ENCODE peak calls at places on chromosomes 2 and 18, in seven cellular contexts. I is GM12891, L is K562, S is GM12878, F is H1, O is SK-N-SH, N is HepG2. E is an unnamed sample.

GRCh38 chr18:54805571-54806334 is 22.5 kb upstream of the RAB27B start:
- DNase-seq in N (peak; percentile 2), S (no peak), L (peak; percentile 5), F (no peak), I (no peak), O (peak; percentile 62), E (no peak)

GRCh38 chr2:99636432-99637034 is 146.7 kb upstream of the REV1 start:
- DNase-seq in L (no peak), I (no peak), N (no peak), F (no peak), S (no peak), O (peak; percentile 91), E (no peak)

GRCh38 chr2:86378469-86378868 is 41.0 kb upstream of the REEP1 start:
- DNase-seq in I (no peak), O (no peak), L (no peak), S (no peak), N (no peak), F (no peak), E (no peak)

GRCh38 chr2:177989029-177989885 is 83.3 kb downstream of the PDE11A start:
- DNase-seq in I (no peak), S (no peak), O (no peak), N (no peak), F (no peak), L (no peak), E (no peak)

GRCh38 chr2:64846175-64846574 is 143.0 kb upstream of the SLC1A4 start:
- DNase-seq in F (no peak), N (no peak), I (no peak), S (no peak), O (no peak), L (no peak), E (no peak)

GRCh38 chr18:31248783-31249521 is 69.0 kb upstream of the DSG1 start:
- DNase-seq in S (no peak), O (no peak), N (no peak), L (no peak), I (no peak), F (no peak), E (no peak)

GRCh38 chr2:68791914-68792313 is 57.3 kb downstream of the ARHGAP25 start:
- DNase-seq in L (no peak), S (no peak), O (no peak), N (no peak), F (no peak), I (no peak), E (no peak)

GRCh38 chr2:170739048-170739447 is 23.9 kb downstream of the SP5 start:
- DNase-seq in I (no peak), F (no peak), O (no peak), L (no peak), S (no peak), N (peak; percentile 54), E (no peak)

GRCh38 chr2:136235451-136236418 is 117.8 kb upstream of the CXCR4 start:
- DNase-seq in I (no peak), O (no peak), F (no peak), L (no peak), S (no peak), N (peak; percentile 35), E (no peak)

GRCh38 chr18:7946724-7947377 is 379.7 kb downstream of the PTPRM start:
- DNase-seq in I (no peak), O (peak; percentile 37), N (no peak), F (no peak), L (no peak), S (no peak), E (no peak)

GRCh38 chr2:135931776-135932438 is 53.5 kb downstream of the DARS1 start:
- DNase-seq in L (no peak), F (no peak), N (no peak), O (no peak), S (no peak), I (no peak), E (no peak)

DNA sequence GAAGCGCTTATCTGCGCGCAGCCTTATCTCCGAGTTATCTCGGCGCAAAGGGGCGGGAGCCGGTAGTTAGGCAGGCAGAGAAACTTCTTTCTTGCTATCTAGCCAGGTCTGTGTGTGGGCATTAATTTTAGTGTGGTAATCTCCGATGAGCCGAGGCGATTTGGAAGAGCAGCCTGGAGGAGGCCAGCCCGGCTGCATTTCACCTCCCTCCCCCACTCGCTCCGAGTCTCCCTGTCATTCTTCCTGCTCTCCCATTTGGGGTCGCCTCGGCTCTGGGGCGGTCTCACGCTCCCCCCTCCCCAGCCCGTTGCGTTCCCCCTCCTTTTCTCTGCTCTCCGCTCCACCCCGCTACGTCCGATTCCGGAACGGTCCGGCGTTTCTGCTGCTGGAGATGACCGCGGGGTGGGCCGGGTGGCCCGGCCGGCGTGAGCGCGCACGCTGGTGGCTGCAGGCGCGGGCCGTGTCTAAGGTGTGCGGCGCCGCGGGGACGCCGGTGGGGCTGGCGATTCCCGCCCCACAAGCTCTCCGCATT is 566 bp downstream of the GATA6 start:
- DNase-seq in N (peak; percentile 7), O (peak; percentile 32), F (no peak), S (no peak), L (no peak), I (no peak), E (no peak)
- TF ChIP-seq TAF1 in N (no peak), O (no peak), F (no peak), S (no peak), L (no peak), I (no peak), E (no peak)

GRCh38 chr18:35343936-35344735 is at the start of gene ZNF24:
- DNase-seq in I (peak; percentile 88), S (peak; percentile 61), O (peak; percentile 95), L (peak; percentile 98), F (peak; percentile 94), N (peak; percentile 91), E (peak; percentile 93)

GRCh38 chr18:35344736-35345459 is 678 bp upstream of the ZNF24 start:
- DNase-seq in I (no peak), S (no peak), F (no peak), L (no peak), O (no peak), N (no peak), E (no peak)

GRCh38 chr18:35343488-35343935 is 708 bp downstream of the ZNF24 start:
- DNase-seq in N (no peak), S (no peak), O (no peak), I (no peak), L (no peak), F (no peak), E (no peak)

GRCh38 chr18:35345950-35346349 is 1.7 kb upstream of the ZNF24 start:
- DNase-seq in I (no peak), L (no peak), F (no peak), O (no peak), N (no peak), S (no peak), E (no peak)

GRCh38 chr18:35345460-35345921 is 1.3 kb upstream of the ZNF24 start:
- DNase-seq in S (peak; percentile 17), N (peak; percentile 79), O (no peak), F (no peak), I (peak; percentile 16), L (no peak), E (no peak)
- TF ChIP-seq TAF1 in S (no peak), N (peak; percentile 23), O (no peak), F (no peak), I (no peak), L (no peak), E (peak; percentile 16)

GRCh38 chr2:134575888-134576287 is 142.9 kb downstream of the TMEM163 start:
- DNase-seq in N (no peak), F (no peak), S (no peak), I (no peak), L (no peak), O (no peak), E (no peak)
- TF ChIP-seq TAF1 in N (no peak), F (no peak), S (no peak), I (no peak), L (no peak), O (no peak), E (no peak)

GRCh38 chr2:54206596-54206995 is 49.4 kb downstream of the TSPYL6 start:
- DNase-seq in S (no peak), F (no peak), N (peak; percentile 50), O (peak; percentile 48), I (peak; percentile 9), L (peak; percentile 22), E (no peak)

GRCh38 chr2:54212456-54212855 is 43.6 kb downstream of the TSPYL6 start:
- DNase-seq in N (peak; percentile 71), F (no peak), S (no peak), O (no peak), L (no peak), I (no peak), E (no peak)

GRCh38 chr2:54209379-54209778 is 46.6 kb downstream of the TSPYL6 start:
- DNase-seq in N (no peak), F (no peak), S (no peak), L (no peak), I (no peak), O (no peak), E (no peak)

GRCh38 chr2:54207666-54208195 is 48.3 kb downstream of the TSPYL6 start:
- DNase-seq in I (no peak), F (no peak), O (peak; percentile 26), S (no peak), L (no peak), N (peak; percentile 99), E (no peak)

DNA sequence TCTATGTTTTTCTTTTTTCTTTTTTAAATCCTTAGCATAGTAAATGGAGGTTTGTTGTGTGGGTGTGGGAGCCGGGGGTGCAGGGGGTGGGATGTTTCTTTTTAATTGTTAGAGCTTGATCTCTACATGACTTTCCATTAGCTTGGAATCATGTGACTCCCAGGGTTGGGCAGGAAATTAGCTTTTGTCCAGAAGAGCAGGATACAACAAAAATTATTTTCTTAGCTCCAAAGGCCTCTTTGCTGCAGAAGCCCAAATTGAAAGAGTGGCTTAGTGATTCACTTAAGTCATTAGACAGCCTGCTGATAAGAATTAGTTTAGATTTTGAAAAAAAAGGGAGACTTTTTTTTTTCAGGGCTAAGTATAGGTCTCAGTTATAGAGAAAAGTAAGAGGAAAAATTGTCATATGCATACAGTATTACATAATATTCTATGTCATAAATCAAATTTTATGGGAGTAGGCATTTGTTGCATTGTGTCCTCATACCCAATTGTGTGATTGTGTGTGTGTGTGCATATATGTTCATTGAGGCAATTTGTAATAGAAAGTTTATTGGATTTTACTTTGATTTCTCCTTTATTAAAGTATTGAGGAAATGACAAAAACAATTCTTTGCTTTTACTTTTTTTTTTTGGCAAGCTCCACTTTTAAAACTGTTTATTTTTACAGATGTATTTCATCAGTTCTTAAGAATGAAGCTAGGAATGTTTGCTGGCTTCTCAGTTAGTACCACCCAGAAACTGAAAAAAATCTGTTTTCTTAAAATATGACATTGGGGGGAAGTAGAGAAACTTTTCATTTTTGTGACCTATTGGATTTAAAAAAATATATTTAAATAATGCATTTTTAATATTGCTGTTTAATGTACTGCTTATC is 47.4 kb downstream of the TSPYL6 start:
- DNase-seq in I (no peak), N (peak; percentile 29), O (peak; percentile 29), F (no peak), L (no peak), S (no peak), E (no peak)
- TF ChIP-seq TAF1 in I (no peak), N (no peak), O (no peak), F (no peak), L (no peak), S (no peak), E (no peak)

GRCh38 chr18:69215151-69215550 is 185.5 kb upstream of the DOK6 start:
- DNase-seq in F (no peak), O (no peak), S (no peak), N (no peak), L (no peak), I (no peak), E (no peak)
- TF ChIP-seq TAF1 in F (no peak), O (no peak), S (no peak), N (no peak), L (no peak), I (no peak), E (no peak)

E was measured in GM12892.